ENCODE peak calls at places on chromosomes 5 and 9, in four cellular contexts. Q, X, R and S are unnamed samples.

GRCh38 chr5:179165421-179166170 is 105.4 kb downstream of the ZNF354C start:
- DNase-seq in Q (no peak), X (no peak), R (no peak), S (no peak)

GRCh38 chr5:137695651-137696428 is 40.0 kb downstream of the KLHL3 start:
- DNase-seq in Q (no peak), X (no peak), R (no peak), S (no peak)

GRCh38 chr9:6818292-6818922 is 60.6 kb downstream of the KDM4C start:
- DNase-seq in Q (no peak), X (no peak), R (no peak), S (no peak)

GRCh38 chr9:121651295-121652036 is at the start of gene DAB2IP:
- DNase-seq in Q (no peak), X (no peak), R (no peak), S (peak)

GRCh38 chr5:169300468-169301385 is at the start of gene SLIT3:
- DNase-seq in Q (peak), X (no peak), R (no peak), S (peak)

GRCh38 chr5:160438316-160439204 is 16.9 kb downstream of the PTTG1 start:
- DNase-seq in Q (peak), X (peak), R (peak), S (peak)

GRCh38 chr9:29160763-29161353 is 1587.6 kb upstream of the C9orf72 start:
- DNase-seq in Q (no peak), X (no peak), R (no peak), S (no peak)

GRCh38 chr5:418681-419121 is 24.3 kb upstream of the EXOC3 start:
- DNase-seq in Q (no peak), X (no peak), R (no peak), S (no peak)

GRCh38 chr9:108836771-108837170 is 19.0 kb downstream of the ACTL7B start:
- DNase-seq in Q (no peak), X (no peak), R (no peak), S (no peak)

GRCh38 chr9:124752967-124753366 is 18.1 kb downstream of the NR6A1 start:
- DNase-seq in Q (no peak), X (no peak), R (no peak), S (no peak)

GRCh38 chr5:175821790-175822211 is 49.6 kb upstream of the CPLX2 start:
- DNase-seq in Q (peak), X (no peak), R (no peak), S (no peak)

GRCh38 chr5:8399471-8399870 is 530.5 kb downstream of the MTRR start:
- DNase-seq in Q (no peak), X (no peak), R (no peak), S (no peak)

GRCh38 chr9:98873535-98874432 is 66.3 kb downstream of the GALNT12 start:
- DNase-seq in Q (no peak), X (no peak), R (no peak), S (no peak)

GRCh38 chr5:133526368-133526767 is 86.0 kb downstream of the FSTL4 start:
- DNase-seq in Q (no peak), X (no peak), R (no peak), S (peak)

GRCh38 chr9:127968717-127969383 is 11.9 kb downstream of the EEIG1 start:
- DNase-seq in Q (peak), X (no peak), R (no peak), S (no peak)

GRCh38 chr5:125267636-125268248 is 521.3 kb upstream of the ZNF608 start:
- DNase-seq in Q (no peak), X (no peak), R (no peak), S (no peak)

GRCh38 chr5:132499440-132500243 is 9.1 kb upstream of the IRF1 start:
- DNase-seq in Q (no peak), X (no peak), R (no peak), S (no peak)

GRCh38 chr9:127283917-127284316 is 19.3 kb downstream of the GARNL3 start:
- DNase-seq in Q (peak), X (no peak), R (no peak), S (no peak)

GRCh38 chr9:98318834-98319478 is 63.5 kb upstream of the TBC1D2 start:
- DNase-seq in Q (no peak), X (no peak), R (no peak), S (peak)

GRCh38 chr9:79023134-79023577 is 548.6 kb upstream of the TLE4 start:
- DNase-seq in Q (peak), X (no peak), R (no peak), S (no peak)

GRCh38 chr9:92740446-92740961 is 24.1 kb downstream of the BICD2 start:
- DNase-seq in Q (no peak), X (no peak), R (no peak), S (no peak)

GRCh38 chr9:18338042-18338441 is 135.9 kb upstream of the ADAMTSL1 start:
- DNase-seq in Q (no peak), X (no peak), R (no peak), S (no peak)

GRCh38 chr9:115036691-115037090 is 81.3 kb downstream of the TNC start:
- DNase-seq in Q (no peak), X (no peak), R (no peak), S (no peak)

GRCh38 chr9:115033800-115034199 is 84.2 kb downstream of the TNC start:
- DNase-seq in Q (no peak), X (no peak), R (no peak), S (no peak)

GRCh38 chr9:115034801-115035200 is 83.2 kb downstream of the TNC start:
- DNase-seq in Q (no peak), X (no peak), R (no peak), S (no peak)

GRCh38 chr9:115038138-115038537 is 79.8 kb downstream of the TNC start:
- DNase-seq in Q (no peak), X (no peak), R (no peak), S (no peak)

GRCh38 chr9:115035872-115036612 is 81.9 kb downstream of the TNC start:
- DNase-seq in Q (no peak), X (no peak), R (peak), S (no peak)
- TF ChIP-seq POLR2AphosphoS2 in Q (no peak), X (no peak), R (no peak), S (no peak)

DNA sequence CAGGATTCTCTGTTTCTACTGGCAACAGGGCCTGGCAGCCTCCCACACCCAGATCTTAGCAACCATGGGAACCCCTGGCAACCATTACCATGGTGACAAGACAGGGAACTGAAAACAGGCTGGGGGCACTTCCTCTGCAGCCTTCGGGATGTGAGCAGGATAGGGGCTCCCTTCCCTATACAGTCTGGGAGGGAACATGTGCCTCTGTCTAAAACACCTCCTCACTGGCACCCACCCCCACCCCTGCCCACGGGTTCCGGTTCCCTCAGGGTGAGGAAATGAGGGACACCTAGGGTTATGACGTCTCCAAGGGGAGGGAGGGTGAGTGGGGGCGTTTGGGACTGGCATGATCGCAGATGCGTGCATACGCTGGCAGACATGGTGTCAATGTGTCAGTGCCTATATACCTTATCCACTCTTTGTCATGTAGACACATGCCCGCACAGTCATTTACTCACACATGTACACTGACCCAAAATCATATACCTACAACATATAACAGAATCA is 3.0 kb upstream of the DNAJB5 start:
- DNase-seq in Q (no peak), X (no peak), R (no peak), S (no peak)
- TF ChIP-seq POLR2AphosphoS2 in Q (no peak), X (no peak), R (no peak), S (no peak)

DNA sequence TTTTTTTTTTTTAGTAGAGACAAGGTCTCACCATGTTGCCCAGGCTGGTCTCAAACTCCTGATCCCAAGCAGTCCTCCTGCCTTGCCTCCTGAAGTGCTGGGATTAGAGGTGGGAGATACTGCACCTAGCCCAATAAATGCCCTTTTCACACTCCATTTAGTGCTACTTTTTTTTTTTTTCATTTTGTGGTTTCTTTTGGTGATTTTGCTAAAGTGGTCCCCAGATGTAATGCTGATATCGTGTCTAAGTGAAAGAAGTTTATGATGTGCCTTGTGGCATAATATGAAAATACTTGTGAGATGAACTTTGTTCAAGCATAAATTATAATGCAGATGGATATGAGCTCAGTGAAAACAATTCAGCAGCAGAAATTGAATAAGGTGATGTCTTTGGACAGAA is 227.4 kb downstream of the ARHGAP26 start:
- DNase-seq in Q (no peak), X (no peak), R (no peak), S (no peak)
- TF ChIP-seq POLR2AphosphoS2 in Q (no peak), X (no peak), R (no peak), S (no peak)

GRCh38 chr5:149549461-149550266 is 1.6 kb downstream of the CSNK1A1 start:
- DNase-seq in Q (peak), X (peak), R (peak), S (peak)
- TF ChIP-seq POLR2AphosphoS2 in Q (no peak), X (no peak), R (no peak), S (no peak)